ENCODE peak calls at places on chromosomes 4 and X, in eight cellular contexts. D, E, J, U, N, C, W and R are unnamed samples.
A peak's percentile ranks its signal among the peaks of the same experiment; 100 is the strongest.

GRCh38 chrX:111671668-111672067 is 9.3 kb upstream of the ALG13 start:
- DNase-seq in D (no peak), E (no peak), J (no peak), U (no peak), N (peak; percentile 0), C (no peak), W (no peak), R (no peak)

GRCh38 chr4:159227378-159227777 is 124.5 kb downstream of the RAPGEF2 start:
- DNase-seq in D (no peak), E (no peak), J (no peak), U (peak; percentile 39), N (peak; percentile 11), C (no peak), W (no peak), R (no peak)

GRCh38 chr4:124953059-124953850 is 240.7 kb upstream of the ANKRD50 start:
- DNase-seq in D (no peak), E (no peak), J (no peak), U (peak; percentile 95), N (no peak), C (no peak), W (no peak), R (no peak)

GRCh38 chrX:9859711-9860555 is 73.7 kb downstream of the SHROOM2 start:
- DNase-seq in D (no peak), E (no peak), J (no peak), U (peak; percentile 83), N (peak; percentile 72), C (no peak), W (no peak), R (no peak)

GRCh38 chrX:130676861-130677260 is 226.1 kb downstream of the ENOX2 start:
- DNase-seq in D (no peak), E (no peak), J (no peak), U (no peak), N (no peak), C (no peak), W (no peak), R (no peak)

GRCh38 chrX:13309631-13310030 is 10.2 kb downstream of the ATXN3L start:
- DNase-seq in D (no peak), E (no peak), J (no peak), U (no peak), N (no peak), C (no peak), W (no peak), R (no peak)

GRCh38 chr4:4425119-4425690 is 38.3 kb downstream of the NSG1 start:
- DNase-seq in D (no peak), E (no peak), J (no peak), U (peak; percentile 11), N (no peak), C (no peak), W (no peak), R (no peak)

GRCh38 chr4:89837385-89837995 is 529 bp upstream of the SNCA start:
- DNase-seq in D (no peak), E (no peak), J (peak; percentile 25), U (peak; percentile 16), N (peak; percentile 6), C (no peak), W (no peak), R (no peak)

GRCh38 chr4:128973384-128973783 is 120.0 kb downstream of the SCLT1 start:
- DNase-seq in D (no peak), E (no peak), J (no peak), U (no peak), N (no peak), C (no peak), W (no peak), R (no peak)

GRCh38 chr4:73434311-73434710 is 1.7 kb upstream of the AFP start:
- DNase-seq in D (no peak), E (peak; percentile 4), J (no peak), U (peak; percentile 7), N (no peak), C (no peak), W (no peak), R (no peak)

GRCh38 chr4:173506780-173507211 is 23.2 kb downstream of the HAND2 start:
- DNase-seq in D (no peak), E (no peak), J (peak; percentile 13), U (no peak), N (no peak), C (no peak), W (peak; percentile 46), R (no peak)

GRCh38 chr4:173507471-173508385 is 22.3 kb downstream of the HAND2 start:
- DNase-seq in D (no peak), E (no peak), J (peak; percentile 14), U (no peak), N (no peak), C (no peak), W (no peak), R (no peak)

GRCh38 chr4:173505924-173506779 is 23.9 kb downstream of the HAND2 start:
- DNase-seq in D (peak; percentile 63), E (peak; percentile 56), J (peak; percentile 67), U (peak; percentile 45), N (peak; percentile 33), C (peak; percentile 77), W (peak; percentile 63), R (no peak)

GRCh38 chr4:173509031-173510001 is 20.7 kb downstream of the HAND2 start:
- DNase-seq in D (no peak), E (no peak), J (peak; percentile 62), U (no peak), N (no peak), C (peak; percentile 81), W (peak; percentile 64), R (no peak)

DNA sequence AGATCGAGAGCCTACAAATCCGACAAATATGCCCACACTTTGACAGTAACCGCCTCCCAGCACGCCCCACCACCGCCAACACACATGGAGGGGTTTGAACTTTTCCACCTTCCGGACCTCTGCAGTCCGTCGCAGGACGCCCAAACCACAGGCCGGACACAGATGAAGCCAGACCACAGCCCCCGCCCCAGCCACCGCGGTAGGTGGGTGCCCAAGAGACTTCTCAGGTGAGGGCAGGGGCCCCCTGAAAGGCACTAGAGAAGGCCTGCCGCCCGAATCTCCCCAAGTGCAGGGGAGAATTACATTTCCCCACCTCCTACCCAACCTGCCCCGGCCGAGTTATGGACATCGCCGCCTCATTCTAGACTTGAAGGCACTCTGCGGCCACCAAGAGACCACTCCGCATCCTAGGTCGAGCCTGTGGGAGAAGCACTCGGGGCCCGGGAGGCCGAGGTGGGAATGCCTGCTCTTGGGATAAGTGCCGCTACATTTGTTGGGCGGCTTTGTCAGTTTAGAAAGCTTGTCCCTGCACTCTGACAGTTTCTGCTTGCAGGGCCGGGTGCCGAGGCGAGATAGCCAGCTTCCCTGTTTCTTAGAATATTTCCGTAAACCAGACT is 21.5 kb downstream of the HAND2 start:
- DNase-seq in D (no peak), E (no peak), J (peak; percentile 17), U (no peak), N (no peak), C (no peak), W (no peak), R (no peak)
- H3K27me3 ChIP-seq in D (peaks cover 96% of the 10 kb centered on the region), E (peaks cover 13% of the 10 kb centered on the region), J (no peaks in the 10 kb centered on the region), U (peaks cover 75% of the 10 kb centered on the region), N (peaks cover 85% of the 10 kb centered on the region), C (no peaks in the 10 kb centered on the region), W (peaks cover 13% of the 10 kb centered on the region), R (peaks cover 27% of the 10 kb centered on the region)

GRCh38 chr4:116705466-116705865 is 379.9 kb downstream of the TRAM1L1 start:
- DNase-seq in D (no peak), E (no peak), J (no peak), U (no peak), N (no peak), C (no peak), W (no peak), R (no peak)

GRCh38 chr4:116702949-116703348 is 382.4 kb downstream of the TRAM1L1 start:
- DNase-seq in D (no peak), E (no peak), J (no peak), U (no peak), N (no peak), C (no peak), W (no peak), R (no peak)
- TF ChIP-seq CTCF in D (no peak), E (peak; percentile 37), J (no peak), U (no peak), N (peak; percentile 18), C (no peak), W (no peak), R (no peak)

DNA sequence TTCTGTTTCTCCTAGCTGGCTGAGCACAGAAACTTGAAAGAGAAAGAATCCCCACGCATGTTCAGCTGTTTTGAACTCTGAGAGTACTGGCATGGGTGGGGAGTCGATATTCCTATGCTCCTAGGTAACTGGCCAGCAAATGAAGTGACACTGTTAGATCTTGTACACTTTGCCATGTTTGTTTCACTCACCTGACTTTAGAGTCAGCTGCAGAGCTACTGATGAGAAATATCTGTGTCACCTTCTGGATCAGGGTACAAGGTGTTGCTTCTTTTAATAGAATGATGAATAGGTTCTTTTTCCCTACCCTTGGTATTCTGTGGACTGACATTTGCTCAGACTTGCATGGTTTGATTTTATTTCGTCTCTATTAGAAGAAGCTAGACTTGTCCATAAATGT is 28.3 kb downstream of the OCRL start:
- DNase-seq in D (no peak), E (no peak), J (no peak), U (no peak), N (no peak), C (no peak), W (no peak), R (no peak)
- H3K27me3 ChIP-seq in D (no peaks in the 10 kb centered on the region), E (no peaks in the 10 kb centered on the region), J (no peaks in the 10 kb centered on the region), U (no peaks in the 10 kb centered on the region), N (no peaks in the 10 kb centered on the region), C (no peaks in the 10 kb centered on the region), W (no peaks in the 10 kb centered on the region), R (no peaks in the 10 kb centered on the region)

GRCh38 chr4:140609548-140610425 is 41.0 kb upstream of the UCP1 start:
- DNase-seq in D (no peak), E (peak; percentile 41), J (no peak), U (peak; percentile 55), N (peak; percentile 28), C (no peak), W (no peak), R (no peak)
- TF ChIP-seq CTCF in D (no peak), E (peak; percentile 41), J (peak; percentile 43), U (peak; percentile 67), N (peak; percentile 46), C (peak; percentile 13), W (peak; percentile 72), R (no peak)

GRCh38 chr4:189071241-189071640 is 869.4 kb upstream of the FRG1 start:
- DNase-seq in D (no peak), E (no peak), J (no peak), U (no peak), N (no peak), C (no peak), W (no peak), R (no peak)

GRCh38 chr4:189069782-189070181 is 870.9 kb upstream of the FRG1 start:
- DNase-seq in D (no peak), E (no peak), J (no peak), U (peak; percentile 49), N (no peak), C (no peak), W (no peak), R (no peak)
- H3K27me3 ChIP-seq in D (no peaks in the 10 kb centered on the region), E (no peaks in the 10 kb centered on the region), J (no peaks in the 10 kb centered on the region), U (no peaks in the 10 kb centered on the region), N (no peaks in the 10 kb centered on the region), C (no peaks in the 10 kb centered on the region), W (peaks cover 4% of the 10 kb centered on the region), R (no peaks in the 10 kb centered on the region)